ENCODE peak calls at places on chromosome 3, in four cellular contexts. A is hippocampal formation, F is activated T-cell treated with anti-CD3 and anti-CD28 coated beads for 1 hour, U is EH. M is an unnamed sample.

GRCh38 chr3:52670621-52671521 is 14.8 kb downstream of the PBRM1 start:
- DNase-seq in F (no peak), A (no peak), U (peak), M (peak)

GRCh38 chr3:180040966-180041365 is 4.2 kb upstream of the PEX5L start:
- DNase-seq in A (no peak), F (no peak), U (no peak), M (no peak)

GRCh38 chr3:85560088-85560790 is 601.5 kb downstream of the CADM2 start:
- DNase-seq in F (no peak), A (no peak), U (no peak), M (no peak)

GRCh38 chr3:111547645-111548044 is 5.6 kb downstream of the CD96 start:
- DNase-seq in A (no peak), F (no peak), U (no peak), M (no peak)

GRCh38 chr3:50210510-50211367 is 5.7 kb downstream of the SLC38A3 start:
- DNase-seq in U (no peak), F (no peak), A (no peak), M (no peak)

GRCh38 chr3:29283739-29284138 is 2.9 kb downstream of the RBMS3 start:
- DNase-seq in A (no peak), F (no peak), U (peak), M (no peak)

GRCh38 chr3:59480486-59480995 is 430.7 kb upstream of the CFAP20DC start:
- DNase-seq in A (no peak), U (peak), F (no peak), M (peak)

GRCh38 chr3:179373938-179374337 is 26.4 kb downstream of the MFN1 start:
- DNase-seq in F (no peak), A (no peak), U (no peak), M (no peak)

GRCh38 chr3:144590854-144591253 is 619.2 kb downstream of the DIPK2A start:
- DNase-seq in U (peak), F (no peak), A (no peak), M (peak)

GRCh38 chr3:152638707-152639450 is 196.1 kb upstream of the P2RY1 start:
- DNase-seq in A (no peak), U (peak), F (no peak), M (peak)

GRCh38 chr3:1087066-1087555 is 5.7 kb upstream of the CNTN6 start:
- DNase-seq in F (no peak), A (no peak), U (peak), M (no peak)

GRCh38 chr3:59653405-59654119 is 603.7 kb upstream of the CFAP20DC start:
- DNase-seq in A (no peak), F (no peak), U (no peak), M (no peak)

GRCh38 chr3:71991051-71991450 is 206.1 kb upstream of the PROK2 start:
- DNase-seq in U (no peak), F (no peak), A (no peak), M (no peak)

GRCh38 chr3:177835917-177836316 is 638.6 kb upstream of the TBL1XR1 start:
- DNase-seq in F (no peak), U (peak), A (no peak), M (peak)

GRCh38 chr3:53730565-53730964 is 115.7 kb downstream of the CHDH start:
- DNase-seq in U (peak), F (no peak), A (peak), M (no peak)

GRCh38 chr3:140651287-140651686 is 26.6 kb upstream of the TRIM42 start:
- DNase-seq in U (no peak), F (no peak), A (no peak), M (no peak)

GRCh38 chr3:128075516-128076464 is 23.6 kb downstream of the SEC61A1 start:
- DNase-seq in A (peak), U (peak), F (peak), M (peak)

GRCh38 chr3:50390523-50391177 is 31.3 kb upstream of the TMEM115 start:
- DNase-seq in A (peak), F (no peak), U (no peak), M (no peak)

GRCh38 chr3:61146010-61146569 is 105.2 kb downstream of the FHIT start:
- DNase-seq in A (no peak), U (no peak), F (no peak), M (no peak)